ENCODE peak calls at places on chromosomes 16 and 17, in seven cellular contexts. U, W, V, D, Q, R and P are unnamed samples. For H3K27me3, the result is how much of the 10 kb centered on the place peaks cover.

GRCh38 chr16:48383877-48384304 is 1.3 kb downstream of the SIAH1 start:
- DNase-seq in U (no peak), W (no peak), V (no peak), D (no peak), Q (peak), R (peak), P (no peak)

GRCh38 chr17:45276031-45276430 is 14.1 kb upstream of the SPATA32 start:
- DNase-seq in U (no peak), W (no peak), V (no peak), D (no peak), Q (no peak), R (no peak), P (no peak)

GRCh38 chr16:74455213-74455612 is 33.9 kb upstream of the CLEC18B start:
- DNase-seq in U (no peak), W (no peak), V (no peak), D (no peak), Q (no peak), R (no peak), P (no peak)

GRCh38 chr17:66431910-66432309 is 129.5 kb downstream of the PRKCA start:
- DNase-seq in U (no peak), W (no peak), V (no peak), D (no peak), Q (no peak), R (peak), P (no peak)

GRCh38 chr17:12398636-12399035 is 267.1 kb upstream of the MYOCD start:
- DNase-seq in U (no peak), W (no peak), V (no peak), D (no peak), Q (no peak), R (no peak), P (no peak)

GRCh38 chr16:2700786-2701185 is 18.5 kb downstream of the KCTD5 start:
- DNase-seq in U (no peak), W (no peak), V (no peak), D (no peak), Q (no peak), R (no peak), P (no peak)

GRCh38 chr17:2386400-2387085 is 14.3 kb downstream of the MNT start:
- DNase-seq in U (no peak), W (no peak), V (no peak), D (no peak), Q (no peak), R (no peak), P (no peak)

GRCh38 chr16:63617047-63617989 is 1504.5 kb downstream of the CDH11 start:
- DNase-seq in U (peak), W (peak), V (no peak), D (no peak), Q (no peak), R (no peak), P (no peak)

GRCh38 chr17:40286473-40286872 is 1.2 kb upstream of the CDC6 start:
- DNase-seq in U (no peak), W (no peak), V (no peak), D (no peak), Q (no peak), R (no peak), P (no peak)

GRCh38 chr17:32627233-32628008 is 140.6 kb downstream of the CDK5R1 start:
- DNase-seq in U (no peak), W (no peak), V (no peak), D (no peak), Q (no peak), R (peak), P (no peak)

GRCh38 chr16:54031107-54031760 is 255.4 kb downstream of the IRX3 start:
- DNase-seq in U (no peak), W (no peak), V (no peak), D (no peak), Q (no peak), R (no peak), P (no peak)

GRCh38 chr16:54030451-54030850 is 256.1 kb downstream of the IRX3 start:
- DNase-seq in U (no peak), W (no peak), V (no peak), D (no peak), Q (no peak), R (peak), P (no peak)

GRCh38 chr16:54034684-54035083 is 251.9 kb downstream of the IRX3 start:
- DNase-seq in U (no peak), W (no peak), V (no peak), D (no peak), Q (no peak), R (no peak), P (no peak)

GRCh38 chr16:54028013-54028412 is 258.6 kb downstream of the IRX3 start:
- DNase-seq in U (no peak), W (no peak), V (no peak), D (no peak), Q (no peak), R (no peak), P (no peak)

DNA sequence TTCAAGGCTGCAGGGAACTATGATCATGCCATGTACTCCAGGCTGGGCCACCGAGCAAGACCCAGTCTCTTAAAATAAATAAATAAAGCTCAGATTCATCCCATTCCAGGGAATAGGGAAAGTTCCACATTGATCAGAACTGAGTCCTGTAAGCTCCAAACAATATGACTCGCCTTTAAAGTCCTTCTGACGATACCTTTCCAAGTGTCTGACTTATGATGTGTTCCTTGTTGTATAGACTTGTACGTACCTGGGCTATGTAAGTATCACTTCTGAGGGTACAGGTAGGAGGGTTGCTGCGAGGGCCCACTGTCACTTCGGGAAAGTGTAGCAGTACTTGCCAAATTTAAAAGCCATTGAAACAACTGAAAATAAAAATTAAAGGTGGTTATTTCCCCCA is 252.8 kb downstream of the IRX3 start:
- DNase-seq in U (no peak), W (no peak), V (no peak), D (no peak), Q (no peak), R (no peak), P (no peak)
- H3K27me3 ChIP-seq in U (under half), W (under half), V (under half), D (under half), Q (under half), R (under half), P (under half)

GRCh38 chr17:78576389-78577112 is 645 bp downstream of the DNAH17 start:
- DNase-seq in U (no peak), W (no peak), V (no peak), D (no peak), Q (no peak), R (no peak), P (no peak)
- H3K27me3 ChIP-seq in U (under half), W (under half), V (under half), D (under half), Q (under half), R (under half), P (under half)

DNA sequence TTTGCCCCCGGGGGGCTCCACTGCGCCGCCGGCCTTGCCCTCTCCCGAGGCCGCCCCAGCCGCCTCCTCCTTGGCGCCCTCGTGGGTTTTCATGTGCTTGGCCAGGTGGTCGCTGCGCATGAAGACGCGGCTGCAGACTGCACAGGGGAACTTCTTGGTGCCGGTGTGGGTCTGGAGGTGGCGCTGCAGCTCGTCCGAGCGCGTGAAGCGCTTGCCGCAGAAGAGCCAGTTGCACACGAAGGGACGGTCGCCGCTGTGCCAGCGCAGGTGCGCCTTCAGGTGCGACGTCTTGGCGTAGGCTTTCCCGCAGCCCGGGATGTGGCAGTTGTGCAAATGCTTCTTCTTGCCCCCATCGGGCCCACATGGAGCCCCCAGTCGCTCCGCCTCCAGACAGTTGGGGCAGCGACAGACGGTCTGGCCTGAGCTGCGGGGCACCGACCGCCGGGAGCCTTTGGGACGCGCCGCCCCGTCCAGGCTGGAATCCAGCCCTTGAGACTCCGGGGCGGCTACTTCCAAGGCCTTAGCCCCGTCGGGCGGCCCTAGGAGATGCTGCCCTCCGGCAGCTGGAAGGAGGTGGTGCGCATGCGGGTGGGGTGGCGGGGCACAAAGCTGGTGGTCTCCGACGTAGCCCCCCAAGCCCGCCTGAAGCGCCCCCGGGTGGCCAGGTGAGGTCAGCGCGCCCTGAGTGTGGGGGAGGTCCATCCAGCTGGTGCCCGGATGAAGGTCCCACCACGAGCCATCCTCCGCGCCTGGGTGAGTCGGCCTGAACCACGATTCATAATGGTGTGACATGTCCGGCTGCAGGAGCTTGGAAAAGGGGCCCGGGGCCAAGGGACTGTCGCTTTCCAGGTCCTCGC is 3.4 kb downstream of the SP6 start:
- DNase-seq in U (no peak), W (no peak), V (no peak), D (peak), Q (peak), R (no peak), P (no peak)
- H3K27me3 ChIP-seq in U (under half), W (under half), V (under half), D (half or more), Q (half or more), R (under half), P (under half)

GRCh38 chr17:82371333-82372062 is at the start of gene UTS2R:
- DNase-seq in U (no peak), W (peak), V (no peak), D (no peak), Q (no peak), R (no peak), P (no peak)
- H3K27me3 ChIP-seq in U (under half), W (under half), V (under half), D (under half), Q (under half), R (under half), P (under half)

GRCh38 chr17:78316867-78317816 is 42.7 kb downstream of the SOCS3 start:
- DNase-seq in U (no peak), W (no peak), V (no peak), D (no peak), Q (no peak), R (peak), P (no peak)

GRCh38 chr17:78315355-78316114 is 44.3 kb downstream of the SOCS3 start:
- DNase-seq in U (peak), W (peak), V (no peak), D (peak), Q (peak), R (peak), P (no peak)

GRCh38 chr17:78317817-78318400 is 42.0 kb downstream of the SOCS3 start:
- DNase-seq in U (no peak), W (no peak), V (no peak), D (no peak), Q (no peak), R (no peak), P (no peak)

GRCh38 chr17:78314683-78315354 is 45.1 kb downstream of the SOCS3 start:
- DNase-seq in U (no peak), W (no peak), V (no peak), D (no peak), Q (no peak), R (no peak), P (no peak)

GRCh38 chr17:78316115-78316866 is 43.6 kb downstream of the SOCS3 start:
- DNase-seq in U (no peak), W (no peak), V (no peak), D (no peak), Q (no peak), R (no peak), P (no peak)
- H3K27me3 ChIP-seq in U (under half), W (under half), V (under half), D (under half), Q (under half), R (under half), P (under half)

GRCh38 chr17:49224997-49225337 is 5.6 kb downstream of the PHOSPHO1 start:
- DNase-seq in U (no peak), W (no peak), V (no peak), D (no peak), Q (no peak), R (no peak), P (no peak)

GRCh38 chr17:49225554-49226236 is 4.9 kb downstream of the PHOSPHO1 start:
- DNase-seq in U (no peak), W (no peak), V (no peak), D (no peak), Q (no peak), R (no peak), P (no peak)

GRCh38 chr17:49229076-49229804 is 1.3 kb downstream of the PHOSPHO1 start:
- DNase-seq in U (no peak), W (no peak), V (no peak), D (no peak), Q (no peak), R (no peak), P (no peak)

GRCh38 chr17:49227436-49228261 is 2.9 kb downstream of the PHOSPHO1 start:
- DNase-seq in U (peak), W (peak), V (peak), D (peak), Q (peak), R (peak), P (peak)

DNA sequence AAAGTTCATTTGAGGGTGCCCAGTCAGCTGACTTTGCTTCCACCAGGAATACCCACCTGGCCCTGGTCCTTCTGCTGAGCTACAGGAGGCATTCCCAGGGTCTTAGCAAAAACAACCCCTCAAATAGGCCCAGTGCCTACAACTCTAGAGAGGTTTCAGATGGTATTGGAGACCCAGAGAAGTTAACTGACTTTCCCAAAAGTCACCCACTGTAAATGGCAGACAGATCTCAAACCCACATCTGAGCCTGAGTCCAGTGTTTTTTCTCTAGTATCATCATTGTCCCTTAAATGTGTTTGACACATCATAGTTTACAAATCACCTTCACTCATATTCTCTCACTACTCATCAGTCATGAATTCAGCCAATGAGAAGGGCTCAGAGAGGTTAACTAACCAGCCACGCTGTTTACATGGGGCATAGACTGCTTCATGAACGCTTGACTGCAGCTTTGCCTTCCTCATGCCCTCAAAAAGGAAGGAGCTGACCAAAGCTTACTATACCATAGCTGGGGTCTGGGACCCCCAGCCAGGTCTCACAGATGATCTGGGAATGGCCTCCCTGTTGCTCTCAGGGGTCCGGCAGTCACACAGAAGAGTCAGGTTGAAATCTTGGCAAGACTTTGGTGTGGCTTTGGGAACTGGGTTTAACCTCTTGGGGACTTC is 3.7 kb downstream of the PHOSPHO1 start:
- DNase-seq in U (no peak), W (no peak), V (no peak), D (no peak), Q (no peak), R (no peak), P (no peak)
- H3K27me3 ChIP-seq in U (under half), W (under half), V (under half), D (under half), Q (under half), R (under half), P (under half)